ENCODE peak calls at places on chromosomes 4 and X, in six cellular contexts. One of them, this sample, is unnamed. For H3K27me3, the result is how much of the 10 kb centered on the place peaks cover.

GRCh38 chrX:72644946-72645345 is 69.2 kb downstream of the PHKA1 start:
- DNase-seq in PC-3: no peak
- DNase-seq in PC-9: no peak
- DNase-seq in neural progenitor cell: no peak
- DNase-seq in CD8-positive, alpha-beta T cell: no peak
- DNase-seq in tibial artery: no peak
- DNase-seq in this sample: peak

GRCh38 chr4:183012862-183013855 is 85.9 kb upstream of the WWC2 start:
- DNase-seq in CD8-positive, alpha-beta T cell: no peak
- DNase-seq in PC-3: no peak
- DNase-seq in PC-9: no peak
- DNase-seq in neural progenitor cell: no peak
- DNase-seq in tibial artery: no peak
- DNase-seq in this sample: no peak

GRCh38 chrX:13044441-13044840 is at the start of gene FAM9C:
- DNase-seq in neural progenitor cell: no peak
- DNase-seq in PC-9: no peak
- DNase-seq in tibial artery: no peak
- DNase-seq in PC-3: no peak
- DNase-seq in CD8-positive, alpha-beta T cell: no peak
- DNase-seq in this sample: no peak

GRCh38 chr4:87309625-87310024 is 13.1 kb downstream of the HSD17B13 start:
- DNase-seq in tibial artery: no peak
- DNase-seq in PC-3: no peak
- DNase-seq in PC-9: no peak
- DNase-seq in neural progenitor cell: no peak
- DNase-seq in CD8-positive, alpha-beta T cell: no peak
- DNase-seq in this sample: no peak

GRCh38 chr4:93684571-93684970 is 144.0 kb upstream of the ATOH1 start:
- DNase-seq in CD8-positive, alpha-beta T cell: no peak
- DNase-seq in neural progenitor cell: no peak
- DNase-seq in PC-3: peak
- DNase-seq in tibial artery: no peak
- DNase-seq in PC-9: peak
- DNase-seq in this sample: no peak

GRCh38 chrX:12901486-12901885 is 4.9 kb upstream of the TLR8 start:
- DNase-seq in PC-3: peak
- DNase-seq in neural progenitor cell: peak
- DNase-seq in PC-9: peak
- DNase-seq in tibial artery: no peak
- DNase-seq in CD8-positive, alpha-beta T cell: peak
- DNase-seq in this sample: peak

GRCh38 chr4:155908187-155909139 is 5.0 kb downstream of the TDO2 start:
- DNase-seq in CD8-positive, alpha-beta T cell: no peak
- DNase-seq in PC-3: no peak
- DNase-seq in neural progenitor cell: no peak
- DNase-seq in tibial artery: no peak
- DNase-seq in PC-9: no peak
- DNase-seq in this sample: no peak

GRCh38 chr4:155591201-155591600 is 75.4 kb upstream of the GUCY1A1 start:
- DNase-seq in CD8-positive, alpha-beta T cell: no peak
- DNase-seq in PC-9: no peak
- DNase-seq in neural progenitor cell: no peak
- DNase-seq in tibial artery: no peak
- DNase-seq in PC-3: no peak
- DNase-seq in this sample: no peak

GRCh38 chrX:8967471-8967870 is 66.5 kb downstream of the FAM9B start:
- DNase-seq in PC-3: no peak
- DNase-seq in tibial artery: no peak
- DNase-seq in CD8-positive, alpha-beta T cell: no peak
- DNase-seq in neural progenitor cell: no peak
- DNase-seq in PC-9: no peak
- DNase-seq in this sample: no peak

GRCh38 chr4:181504846-181505374 is 738.3 kb upstream of the TENM3 start:
- DNase-seq in PC-9: no peak
- DNase-seq in neural progenitor cell: no peak
- DNase-seq in PC-3: no peak
- DNase-seq in tibial artery: no peak
- DNase-seq in CD8-positive, alpha-beta T cell: no peak
- DNase-seq in this sample: no peak

GRCh38 chr4:33924239-33924638 is 2320.1 kb downstream of the ARAP2 start:
- DNase-seq in tibial artery: no peak
- DNase-seq in neural progenitor cell: peak
- DNase-seq in CD8-positive, alpha-beta T cell: no peak
- DNase-seq in PC-9: no peak
- DNase-seq in PC-3: peak
- DNase-seq in this sample: peak

GRCh38 chr4:187309456-187309855 is 585.8 kb upstream of the FAT1 start:
- DNase-seq in neural progenitor cell: no peak
- DNase-seq in PC-3: peak
- DNase-seq in PC-9: no peak
- DNase-seq in tibial artery: no peak
- DNase-seq in CD8-positive, alpha-beta T cell: no peak
- DNase-seq in this sample: peak

GRCh38 chr4:166301266-166301665 is 428.2 kb downstream of the TLL1 start:
- DNase-seq in PC-9: no peak
- DNase-seq in tibial artery: no peak
- DNase-seq in PC-3: no peak
- DNase-seq in neural progenitor cell: no peak
- DNase-seq in CD8-positive, alpha-beta T cell: no peak
- DNase-seq in this sample: no peak

GRCh38 chrX:69158166-69159040 is 6.8 kb downstream of the PJA1 start:
- DNase-seq in tibial artery: peak
- DNase-seq in CD8-positive, alpha-beta T cell: peak
- DNase-seq in PC-3: peak
- DNase-seq in neural progenitor cell: peak
- DNase-seq in PC-9: peak
- DNase-seq in this sample: peak

GRCh38 chr4:173005912-173006633 is 162.5 kb upstream of the GALNT7 start:
- DNase-seq in PC-9: no peak
- DNase-seq in CD8-positive, alpha-beta T cell: no peak
- DNase-seq in PC-3: no peak
- DNase-seq in tibial artery: peak
- DNase-seq in neural progenitor cell: no peak
- DNase-seq in this sample: no peak

GRCh38 chr4:804804-805203 is 21.1 kb downstream of the CPLX1 start:
- DNase-seq in tibial artery: no peak
- DNase-seq in PC-3: no peak
- DNase-seq in neural progenitor cell: no peak
- DNase-seq in PC-9: no peak
- DNase-seq in CD8-positive, alpha-beta T cell: no peak
- DNase-seq in this sample: no peak

GRCh38 chrX:111244238-111244750 is 26.0 kb downstream of the CAPN6 start:
- DNase-seq in CD8-positive, alpha-beta T cell: no peak
- DNase-seq in neural progenitor cell: peak
- DNase-seq in PC-3: peak
- DNase-seq in PC-9: no peak
- DNase-seq in tibial artery: no peak
- DNase-seq in this sample: peak

GRCh38 chr4:103207673-103208072 is 9.5 kb upstream of the CENPE start:
- DNase-seq in CD8-positive, alpha-beta T cell: no peak
- DNase-seq in PC-3: peak
- DNase-seq in tibial artery: no peak
- DNase-seq in PC-9: peak
- DNase-seq in neural progenitor cell: peak
- DNase-seq in this sample: peak
- TF ChIP-seq CTCF in CD8-positive, alpha-beta T cell: no peak
- TF ChIP-seq CTCF in PC-3: peak
- TF ChIP-seq CTCF in tibial artery: no peak
- TF ChIP-seq CTCF in PC-9: no peak
- TF ChIP-seq CTCF in neural progenitor cell: peak
- TF ChIP-seq CTCF in this sample: peak

GRCh38 chr4:184384056-184384809 is 90.1 kb downstream of the IRF2 start:
- DNase-seq in CD8-positive, alpha-beta T cell: no peak
- DNase-seq in tibial artery: no peak
- DNase-seq in neural progenitor cell: peak
- DNase-seq in PC-9: peak
- DNase-seq in PC-3: peak
- DNase-seq in this sample: peak
- H3K4me3 ChIP-seq in CD8-positive, alpha-beta T cell: no peak
- H3K4me3 ChIP-seq in tibial artery: peak
- H3K4me3 ChIP-seq in neural progenitor cell: no peak
- H3K4me3 ChIP-seq in PC-9: peak
- H3K4me3 ChIP-seq in PC-3: peak
- H3K4me3 ChIP-seq in this sample: peak

GRCh38 chrX:154799554-154800348 is 5.5 kb downstream of the MPP1 start:
- DNase-seq in PC-3: peak
- DNase-seq in tibial artery: no peak
- DNase-seq in CD8-positive, alpha-beta T cell: no peak
- DNase-seq in PC-9: peak
- DNase-seq in neural progenitor cell: peak
- DNase-seq in this sample: peak
- H3K27me3 ChIP-seq in PC-3: under half
- H3K27me3 ChIP-seq in tibial artery: under half
- H3K27me3 ChIP-seq in CD8-positive, alpha-beta T cell: under half
- H3K27me3 ChIP-seq in PC-9: under half
- H3K27me3 ChIP-seq in neural progenitor cell: half or more
- H3K27me3 ChIP-seq in this sample: under half

GRCh38 chr4:159131564-159131963 is 28.7 kb downstream of the RAPGEF2 start:
- DNase-seq in neural progenitor cell: no peak
- DNase-seq in PC-3: no peak
- DNase-seq in tibial artery: no peak
- DNase-seq in PC-9: no peak
- DNase-seq in CD8-positive, alpha-beta T cell: no peak
- DNase-seq in this sample: no peak
- TF ChIP-seq CTCF in neural progenitor cell: no peak
- TF ChIP-seq CTCF in PC-3: no peak
- TF ChIP-seq CTCF in tibial artery: no peak
- TF ChIP-seq CTCF in PC-9: no peak
- TF ChIP-seq CTCF in CD8-positive, alpha-beta T cell: no peak
- TF ChIP-seq CTCF in this sample: no peak

GRCh38 chrX:25531096-25531495 is 515.3 kb upstream of the ARX start:
- DNase-seq in neural progenitor cell: no peak
- DNase-seq in CD8-positive, alpha-beta T cell: no peak
- DNase-seq in PC-9: no peak
- DNase-seq in PC-3: no peak
- DNase-seq in tibial artery: no peak
- DNase-seq in this sample: peak

GRCh38 chrX:25536307-25536970 is 520.7 kb upstream of the ARX start:
- DNase-seq in PC-3: no peak
- DNase-seq in neural progenitor cell: no peak
- DNase-seq in CD8-positive, alpha-beta T cell: no peak
- DNase-seq in tibial artery: no peak
- DNase-seq in PC-9: no peak
- DNase-seq in this sample: no peak

GRCh38 chrX:25534096-25534495 is 518.3 kb upstream of the ARX start:
- DNase-seq in PC-9: no peak
- DNase-seq in neural progenitor cell: no peak
- DNase-seq in PC-3: no peak
- DNase-seq in CD8-positive, alpha-beta T cell: no peak
- DNase-seq in tibial artery: no peak
- DNase-seq in this sample: peak
- H3K4me3 ChIP-seq in PC-9: no peak
- H3K4me3 ChIP-seq in neural progenitor cell: no peak
- H3K4me3 ChIP-seq in PC-3: no peak
- H3K4me3 ChIP-seq in CD8-positive, alpha-beta T cell: no peak
- H3K4me3 ChIP-seq in tibial artery: no peak
- H3K4me3 ChIP-seq in this sample: no peak

DNA sequence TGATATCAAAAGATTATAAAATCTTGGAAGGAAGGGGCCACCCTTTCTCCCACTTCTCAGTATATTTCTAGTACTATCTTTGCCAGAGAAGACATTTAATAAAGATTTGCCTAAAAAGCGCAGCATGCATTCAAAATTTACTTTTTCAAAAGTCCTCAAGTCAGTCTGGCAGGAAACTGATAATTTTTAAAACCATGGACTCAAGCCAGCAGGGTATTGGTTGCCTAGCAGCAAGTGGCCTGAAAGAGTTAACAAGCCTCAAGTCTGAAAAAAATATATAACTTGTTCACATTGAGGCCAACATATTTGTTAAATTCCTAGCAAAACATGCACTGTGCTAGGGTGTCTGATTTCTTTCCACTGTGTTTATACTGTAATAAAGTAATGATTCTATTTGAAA is 218.4 kb upstream of the FGF13 start:
- DNase-seq in CD8-positive, alpha-beta T cell: no peak
- DNase-seq in PC-9: no peak
- DNase-seq in PC-3: no peak
- DNase-seq in tibial artery: no peak
- DNase-seq in neural progenitor cell: no peak
- DNase-seq in this sample: no peak
- H3K27me3 ChIP-seq in CD8-positive, alpha-beta T cell: under half
- H3K27me3 ChIP-seq in PC-9: under half
- H3K27me3 ChIP-seq in PC-3: under half
- H3K27me3 ChIP-seq in tibial artery: under half
- H3K27me3 ChIP-seq in neural progenitor cell: under half
- H3K27me3 ChIP-seq in this sample: under half

DNA sequence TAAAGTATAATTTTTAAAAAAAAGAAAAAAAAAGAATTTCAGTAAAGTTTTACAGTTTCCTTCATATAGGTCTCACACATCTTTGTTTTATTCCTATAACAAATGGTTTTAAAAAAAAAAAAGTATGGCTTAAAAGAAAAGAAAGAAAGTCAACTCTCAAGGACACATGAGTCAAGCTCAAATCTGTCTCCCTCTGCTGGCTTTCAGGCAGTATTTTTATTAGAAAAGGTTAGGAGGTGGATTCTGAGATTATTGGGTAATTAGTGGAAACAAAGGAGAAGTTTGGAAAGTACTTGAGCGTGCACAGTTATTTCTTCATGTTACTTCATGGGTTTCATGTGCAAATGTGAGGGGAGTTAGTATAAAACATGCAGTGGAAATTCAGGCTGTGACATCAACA is 36.6 kb upstream of the BTC start:
- DNase-seq in PC-3: no peak
- DNase-seq in CD8-positive, alpha-beta T cell: no peak
- DNase-seq in tibial artery: no peak
- DNase-seq in PC-9: no peak
- DNase-seq in neural progenitor cell: no peak
- DNase-seq in this sample: no peak
- TF ChIP-seq CTCF in PC-3: peak
- TF ChIP-seq CTCF in CD8-positive, alpha-beta T cell: no peak
- TF ChIP-seq CTCF in tibial artery: no peak
- TF ChIP-seq CTCF in PC-9: peak
- TF ChIP-seq CTCF in neural progenitor cell: peak
- TF ChIP-seq CTCF in this sample: peak

DNA sequence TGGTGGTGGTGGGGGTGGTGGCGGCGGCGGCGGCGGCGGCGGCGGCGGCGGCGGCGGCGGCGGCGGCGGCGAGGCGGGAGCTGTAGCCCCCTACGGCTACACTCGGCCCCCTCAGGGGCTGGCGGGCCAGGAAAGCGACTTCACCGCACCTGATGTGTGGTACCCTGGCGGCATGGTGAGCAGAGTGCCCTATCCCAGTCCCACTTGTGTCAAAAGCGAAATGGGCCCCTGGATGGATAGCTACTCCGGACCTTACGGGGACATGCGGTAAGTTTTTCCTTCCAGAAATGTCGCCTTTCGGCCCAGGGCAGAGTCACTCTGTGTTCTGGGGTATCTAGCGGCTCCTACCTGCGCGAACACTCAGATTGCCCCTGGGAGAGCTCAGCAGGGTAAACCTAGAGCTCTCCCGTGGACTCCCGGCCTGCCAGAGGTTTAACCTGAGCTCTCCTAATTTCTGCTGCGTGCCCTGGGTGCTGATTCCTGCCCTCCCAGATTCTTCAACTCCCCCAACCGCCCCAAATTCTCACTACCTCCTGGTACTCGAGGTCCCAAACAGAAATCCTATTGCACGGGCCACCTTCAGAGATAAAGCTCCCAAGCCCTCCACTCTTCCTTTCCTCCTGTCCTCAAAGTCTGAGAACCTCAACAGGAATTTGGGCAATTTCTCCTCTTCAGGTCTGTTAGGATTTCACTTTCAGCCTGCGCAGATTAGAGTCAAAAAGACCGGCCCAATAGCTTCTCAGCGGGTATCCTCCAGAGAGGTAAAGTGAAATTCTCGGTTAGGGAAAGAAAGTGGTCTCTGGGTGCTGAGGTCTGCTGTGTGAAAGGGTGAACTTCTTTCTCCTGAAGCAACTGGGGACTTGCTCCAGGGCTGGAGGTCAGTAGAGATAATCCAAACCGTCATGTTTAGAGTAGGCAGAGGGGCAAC is 2.9 kb downstream of the AR start:
- DNase-seq in PC-9: no peak
- DNase-seq in PC-3: no peak
- DNase-seq in neural progenitor cell: peak
- DNase-seq in tibial artery: peak
- DNase-seq in CD8-positive, alpha-beta T cell: no peak
- DNase-seq in this sample: no peak
- H3K4me3 ChIP-seq in PC-9: no peak
- H3K4me3 ChIP-seq in PC-3: no peak
- H3K4me3 ChIP-seq in neural progenitor cell: peak
- H3K4me3 ChIP-seq in tibial artery: peak
- H3K4me3 ChIP-seq in CD8-positive, alpha-beta T cell: no peak
- H3K4me3 ChIP-seq in this sample: peak

This sample was measured in bronchial epithelial cell.